ENCODE peak calls at places on chromosomes 7 and 10, in four cellular contexts. K is sigmoid colon, X is heart right ventricle, N is A549. D is an unnamed sample.

GRCh38 chr10:72009430-72010081 is 45.4 kb downstream of the CHST3 start:
- DNase-seq in K (peak), X (peak), N (no peak), D (peak)

GRCh38 chr10:47346572-47347302 is 1.4 kb upstream of the RBP3 start:
- DNase-seq in K (no peak), X (no peak), N (no peak), D (no peak)

GRCh38 chr10:42149722-42150427 is 488.5 kb downstream of the ZNF33B start:
- DNase-seq in K (no peak), X (no peak), N (no peak), D (no peak)

GRCh38 chr7:20786421-20786778 is 286 bp downstream of the SP8 start:
- DNase-seq in K (no peak), X (no peak), N (no peak), D (no peak)

GRCh38 chr7:119197872-119198527 is 973.5 kb downstream of the ANKRD7 start:
- DNase-seq in K (no peak), X (no peak), N (peak), D (peak)

GRCh38 chr10:27513451-27514191 is 9.5 kb downstream of the RAB18 start:
- DNase-seq in K (no peak), X (no peak), N (no peak), D (no peak)

GRCh38 chr7:79406371-79406770 is 47.1 kb downstream of the MAGI2 start:
- DNase-seq in K (no peak), X (no peak), N (no peak), D (no peak)

GRCh38 chr7:47658886-47659635 is 77.2 kb upstream of the TNS3 start:
- DNase-seq in K (no peak), X (no peak), N (no peak), D (no peak)

GRCh38 chr7:46162582-46162981 is 241.5 kb upstream of the IGFBP3 start:
- DNase-seq in K (no peak), X (no peak), N (no peak), D (no peak)

GRCh38 chr10:95401704-95402469 is 111.1 kb upstream of the PDLIM1 start:
- DNase-seq in K (no peak), X (no peak), N (no peak), D (no peak)

GRCh38 chr7:77269360-77270075 is 69.9 kb upstream of the FGL2 start:
- DNase-seq in K (no peak), X (no peak), N (no peak), D (no peak)

GRCh38 chr7:50677279-50677996 is 105.3 kb downstream of the GRB10 start:
- DNase-seq in K (peak), X (no peak), N (no peak), D (no peak)

GRCh38 chr10:99870051-99870730 is 87.8 kb downstream of the ABCC2 start:
- DNase-seq in K (no peak), X (no peak), N (no peak), D (no peak)

GRCh38 chr7:135957627-135958026 is 19.5 kb downstream of the MTPN start:
- DNase-seq in K (no peak), X (no peak), N (no peak), D (no peak)

GRCh38 chr10:61896854-61897661 is 4.4 kb upstream of the ARID5B start:
- DNase-seq in K (peak), X (peak), N (peak), D (no peak)

GRCh38 chr7:75010036-75010435 is 45.5 kb downstream of the CASTOR2 start:
- DNase-seq in K (no peak), X (no peak), N (no peak), D (no peak)

GRCh38 chr7:151792011-151792410 is 84.9 kb downstream of the PRKAG2 start:
- DNase-seq in K (no peak), X (no peak), N (no peak), D (no peak)

GRCh38 chr7:148963583-148964509 is 64.5 kb downstream of the PDIA4 start:
- DNase-seq in K (no peak), X (no peak), N (no peak), D (no peak)

GRCh38 chr10:44006826-44007225 is 358.1 kb upstream of the ZNF32 start:
- DNase-seq in K (no peak), X (no peak), N (no peak), D (no peak)

GRCh38 chr7:1999278-1999984 is 233.3 kb downstream of the MAD1L1 start:
- DNase-seq in K (no peak), X (no peak), N (no peak), D (no peak)

GRCh38 chr7:29442146-29442545 is 121.5 kb upstream of the PRR15 start:
- DNase-seq in K (no peak), X (no peak), N (no peak), D (no peak)

GRCh38 chr7:114293289-114294012 is 121.2 kb upstream of the FOXP2 start:
- DNase-seq in K (no peak), X (no peak), N (no peak), D (peak)

GRCh38 chr7:69115788-69116187 is 482.5 kb upstream of the AUTS2 start:
- DNase-seq in K (no peak), X (no peak), N (no peak), D (no peak)

GRCh38 chr7:154917214-154918160 is 85.4 kb downstream of the PAXIP1 start:
- DNase-seq in K (no peak), X (no peak), N (no peak), D (no peak)

GRCh38 chr7:94394399-94395140 is at the start of gene COL1A2:
- DNase-seq in K (peak), X (peak), N (no peak), D (no peak)

GRCh38 chr10:131748831-131749766 is 151.7 kb upstream of the PPP2R2D start:
- DNase-seq in K (peak), X (no peak), N (no peak), D (no peak)

GRCh38 chr7:34069676-34070075 is 164.3 kb downstream of the BMPER start:
- DNase-seq in K (no peak), X (no peak), N (peak), D (no peak)

GRCh38 chr7:99314504-99314903 is 11.2 kb upstream of the ARPC1A start:
- DNase-seq in K (no peak), X (no peak), N (no peak), D (no peak)

GRCh38 chr7:35729061-35729783 is 34.3 kb upstream of the HERPUD2 start:
- DNase-seq in K (no peak), X (no peak), N (no peak), D (no peak)

GRCh38 chr7:30206466-30206865 is 71.7 kb downstream of the MTURN start:
- DNase-seq in K (no peak), X (no peak), N (peak), D (no peak)

GRCh38 chr7:51102828-51103227 is 213.8 kb downstream of the COBL start:
- DNase-seq in K (no peak), X (no peak), N (no peak), D (no peak)

GRCh38 chr7:30351724-30352123 is 67.3 kb downstream of the ZNRF2 start:
- DNase-seq in K (no peak), X (no peak), N (no peak), D (no peak)

GRCh38 chr7:134515569-134516468 is 11.5 kb upstream of the AKR1B10 start:
- DNase-seq in K (no peak), X (no peak), N (peak), D (no peak)

GRCh38 chr7:134512271-134512670 is 15.1 kb upstream of the AKR1B10 start:
- DNase-seq in K (no peak), X (no peak), N (no peak), D (no peak)

GRCh38 chr7:134513169-134513752 is 14.1 kb upstream of the AKR1B10 start:
- DNase-seq in K (no peak), X (peak), N (peak), D (no peak)

GRCh38 chr7:134514106-134514505 is 13.3 kb upstream of the AKR1B10 start:
- DNase-seq in K (no peak), X (no peak), N (no peak), D (no peak)

DNA sequence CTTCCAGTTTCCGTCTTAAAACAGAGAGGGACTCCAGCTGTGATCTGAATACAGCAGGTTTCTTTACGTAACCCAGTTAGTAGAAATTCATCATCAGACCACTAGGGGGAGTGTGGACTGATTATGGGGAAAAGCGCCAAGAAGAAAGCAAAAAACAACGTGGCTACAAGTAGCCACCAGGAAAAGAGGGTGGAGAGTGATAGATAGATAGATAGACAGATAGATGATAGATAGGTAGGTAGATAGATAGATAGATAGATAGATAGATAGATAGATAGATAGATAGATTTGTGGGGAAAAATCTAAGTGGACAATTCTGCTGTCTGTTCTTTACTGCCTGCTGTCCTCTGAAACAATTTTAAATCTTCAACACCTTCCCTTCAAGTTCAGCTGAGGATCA is 12.7 kb upstream of the AKR1B10 start:
- DNase-seq in K (no peak), X (peak), N (peak), D (peak)
- H3K27ac ChIP-seq in K (no peak), X (no peak), N (peak), D (no peak)

DNA sequence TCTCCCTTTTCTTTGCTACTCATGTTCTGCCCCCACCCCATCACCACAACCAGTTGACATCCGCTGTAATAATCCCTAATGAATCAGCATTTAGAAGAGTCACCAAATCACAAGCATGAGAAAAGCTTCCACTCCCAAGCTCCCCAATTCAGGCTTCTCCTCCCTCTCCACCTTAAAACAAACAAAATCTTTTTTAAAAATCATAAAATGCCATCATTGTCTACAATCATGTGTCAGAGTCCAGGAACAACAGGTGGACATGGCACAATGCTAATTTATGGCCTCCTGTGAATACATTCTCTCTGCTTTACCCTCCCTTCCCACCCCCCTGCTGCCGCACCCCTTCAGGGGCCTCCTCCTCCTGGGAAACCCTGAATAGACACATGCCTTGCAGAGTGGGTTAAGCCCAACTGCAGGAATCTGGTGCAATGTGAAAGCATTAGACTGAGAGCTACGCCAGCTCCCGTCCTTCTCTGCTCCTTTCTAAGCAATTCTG is 3.7 kb downstream of the LRRC4 start:
- DNase-seq in K (no peak), X (no peak), N (no peak), D (no peak)
- H3K4me3 ChIP-seq in K (no peak), X (no peak), N (no peak), D (peak)

GRCh38 chr10:4062751-4063150 is 277.7 kb upstream of the KLF6 start:
- DNase-seq in K (no peak), X (no peak), N (no peak), D (no peak)

GRCh38 chr10:4058514-4059029 is 273.6 kb upstream of the KLF6 start:
- DNase-seq in K (no peak), X (no peak), N (peak), D (no peak)

GRCh38 chr10:4062072-4062471 is 277.1 kb upstream of the KLF6 start:
- DNase-seq in K (no peak), X (no peak), N (no peak), D (no peak)

GRCh38 chr10:4059471-4060138 is 274.6 kb upstream of the KLF6 start:
- DNase-seq in K (no peak), X (no peak), N (no peak), D (no peak)

GRCh38 chr10:4061441-4061951 is 276.5 kb upstream of the KLF6 start:
- DNase-seq in K (peak), X (no peak), N (no peak), D (no peak)
- H3K27ac ChIP-seq in K (peak), X (peak), N (peak), D (no peak)

GRCh38 chr10:73593110-73593509 is 2.0 kb upstream of the USP54 start:
- DNase-seq in K (no peak), X (no peak), N (no peak), D (no peak)

GRCh38 chr10:73590881-73591577 is at the start of gene USP54:
- DNase-seq in K (no peak), X (peak), N (no peak), D (no peak)

GRCh38 chr10:73589538-73590126 is 1.5 kb downstream of the USP54 start:
- DNase-seq in K (no peak), X (no peak), N (no peak), D (no peak)

GRCh38 chr10:73591935-73592699 is 975 bp upstream of the USP54 start:
- DNase-seq in K (peak), X (peak), N (peak), D (no peak)

GRCh38 chr10:73591578-73591902 is 398 bp upstream of the USP54 start:
- DNase-seq in K (no peak), X (no peak), N (no peak), D (no peak)
- H3K4me3 ChIP-seq in K (no peak), X (peak), N (peak), D (peak)

DNA sequence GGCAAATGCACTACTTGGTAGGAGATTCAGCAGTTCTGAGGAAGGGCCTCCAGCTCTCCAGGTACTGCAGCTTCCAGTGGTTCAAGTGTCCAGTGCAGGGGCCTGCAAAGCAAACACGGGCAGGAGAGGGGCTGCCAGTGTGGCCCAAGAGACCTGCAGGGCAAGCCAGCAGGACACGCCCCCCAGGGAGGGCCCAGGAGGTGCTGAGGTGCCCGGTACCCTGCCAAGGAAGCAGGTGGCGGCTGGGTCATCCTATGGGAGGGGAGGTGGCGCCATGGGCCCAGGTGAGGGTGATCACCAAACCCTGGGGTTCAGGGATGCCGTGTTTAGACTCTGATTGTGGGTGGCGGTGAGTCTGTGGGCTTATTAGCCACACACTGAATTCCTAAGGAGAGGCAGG is 45.7 kb downstream of the PARP12 start:
- DNase-seq in K (no peak), X (no peak), N (no peak), D (no peak)
- H3K27ac ChIP-seq in K (no peak), X (no peak), N (no peak), D (no peak)

GRCh38 chr10:97715259-97715874 is 1.8 kb downstream of the MARVELD1 start:
- DNase-seq in K (no peak), X (no peak), N (no peak), D (no peak)
- H3K4me3 ChIP-seq in K (peak), X (peak), N (peak), D (peak)

DNA sequence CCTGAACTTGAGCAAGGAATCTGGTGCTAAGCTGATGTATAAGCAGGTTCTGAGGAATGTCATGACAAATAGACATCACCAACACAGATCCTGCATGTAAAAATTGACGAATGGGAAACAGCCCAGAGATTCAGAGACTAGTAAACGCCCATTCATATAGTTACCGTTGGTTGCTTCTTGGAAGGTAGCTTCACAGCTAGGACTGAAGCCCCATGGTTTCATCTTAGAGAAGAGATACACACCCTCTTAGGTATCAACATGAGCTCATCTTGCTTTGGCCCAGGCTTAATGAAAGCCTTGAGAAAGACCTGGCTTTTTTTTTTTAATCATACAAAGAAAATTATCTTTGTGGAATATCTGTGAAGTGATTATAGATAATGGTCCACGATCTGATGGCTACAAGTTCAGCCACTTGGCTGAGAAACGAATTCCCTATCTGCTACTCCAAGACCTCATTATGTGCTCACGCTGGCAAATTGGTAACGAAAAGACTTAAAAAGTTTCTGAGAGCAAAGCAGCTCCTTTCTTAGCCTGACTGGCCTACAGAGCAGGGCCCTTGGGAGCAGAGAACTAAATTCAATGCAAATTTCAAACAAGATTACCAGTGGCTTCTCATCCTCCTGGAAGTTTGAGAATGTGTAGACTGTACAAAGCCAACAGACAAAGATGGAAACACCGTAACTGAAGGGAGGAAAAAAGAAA is 181.1 kb downstream of the NRP1 start:
- DNase-seq in K (no peak), X (no peak), N (no peak), D (no peak)
- H3K27ac ChIP-seq in K (no peak), X (peak), N (peak), D (no peak)

GRCh38 chr10:13001887-13002212 is 337 bp upstream of the CCDC3 start:
- DNase-seq in K (no peak), X (no peak), N (no peak), D (no peak)
- H3K4me3 ChIP-seq in K (no peak), X (peak), N (peak), D (peak)

GRCh38 chr10:129658673-129659072 is 191.6 kb downstream of the MGMT start:
- DNase-seq in K (no peak), X (no peak), N (no peak), D (no peak)

GRCh38 chr10:129657297-129657974 is 190.4 kb downstream of the MGMT start:
- DNase-seq in K (no peak), X (no peak), N (no peak), D (no peak)

GRCh38 chr10:129662386-129662785 is 195.3 kb downstream of the MGMT start:
- DNase-seq in K (no peak), X (no peak), N (no peak), D (no peak)

GRCh38 chr10:129656642-129657041 is 189.6 kb downstream of the MGMT start:
- DNase-seq in K (no peak), X (no peak), N (no peak), D (no peak)

DNA sequence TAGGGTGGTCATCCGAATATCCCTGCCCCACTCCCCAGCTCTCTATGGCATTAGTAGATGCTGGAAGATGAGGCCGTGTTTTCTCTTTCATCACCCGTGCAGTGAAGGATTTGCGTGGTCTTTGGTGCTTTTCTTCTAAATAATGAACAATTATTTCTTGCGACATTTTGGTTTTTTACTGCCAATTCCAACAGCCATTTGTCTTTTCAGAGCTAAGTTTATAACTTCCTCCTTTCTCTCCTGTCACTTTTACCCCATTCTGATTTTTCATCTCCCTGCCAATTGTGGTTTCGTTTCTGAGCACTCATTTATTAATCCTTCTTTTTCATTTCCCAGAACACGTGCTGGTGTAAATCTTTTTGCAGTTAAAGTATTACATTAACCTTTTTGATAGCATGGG is 192.8 kb downstream of the MGMT start:
- DNase-seq in K (no peak), X (no peak), N (no peak), D (peak)
- H3K27ac ChIP-seq in K (no peak), X (no peak), N (no peak), D (no peak)

D was measured in SK-N-MC.